ENCODE peak calls at places on chromosomes 5 and 9, in six cellular contexts. R is transverse colon, T is mammary epithelial cell, E is mucosa of descending colon, B is dorsolateral prefrontal cortex, V is GM13976. M is an unnamed sample.

GRCh38 chr5:134038143-134038542 is 33.4 kb upstream of the VDAC1 start:
- DNase-seq in R (no peak), V (no peak), T (no peak), B (no peak), E (no peak), M (no peak)

GRCh38 chr5:35785601-35786085 is 71.0 kb upstream of the IL7R start:
- DNase-seq in E (no peak), V (no peak), B (no peak), T (no peak), R (no peak), M (no peak)

GRCh38 chr5:61089351-61089750 is 72.9 kb downstream of the SMIM15 start:
- DNase-seq in T (no peak), E (no peak), R (no peak), B (no peak), V (no peak), M (no peak)

GRCh38 chr5:65923339-65923738 is 3.0 kb upstream of the ERBIN start:
- DNase-seq in R (no peak), B (no peak), E (no peak), T (no peak), V (no peak), M (no peak)

GRCh38 chr9:4955836-4956235 is 29.2 kb upstream of the JAK2 start:
- DNase-seq in B (no peak), E (no peak), R (no peak), V (no peak), T (peak; percentile 52), M (no peak)

GRCh38 chr9:69605406-69605805 is 66.8 kb downstream of the APBA1 start:
- DNase-seq in T (no peak), V (no peak), E (no peak), R (no peak), B (no peak), M (no peak)

GRCh38 chr9:106920701-106921283 is 57.8 kb downstream of the ZNF462 start:
- DNase-seq in T (peak; percentile 53), R (peak; percentile 65), E (no peak), V (no peak), B (peak; percentile 51), M (no peak)

GRCh38 chr9:104280711-104281110 is 186.6 kb downstream of the SMC2 start:
- DNase-seq in V (no peak), B (no peak), E (no peak), T (no peak), R (no peak), M (no peak)

GRCh38 chr5:132591140-132591539 is 34.4 kb downstream of the RAD50 start:
- DNase-seq in T (no peak), V (peak; percentile 31), E (no peak), R (no peak), B (no peak), M (peak; percentile 24)

GRCh38 chr5:54470191-54470590 is 14.7 kb downstream of the HSPB3 start:
- DNase-seq in R (no peak), T (no peak), V (no peak), E (no peak), B (no peak), M (no peak)

GRCh38 chr5:140131967-140132409 is 6.3 kb downstream of the IGIP start:
- DNase-seq in R (no peak), B (no peak), T (peak; percentile 91), E (no peak), V (no peak), M (no peak)

GRCh38 chr9:91361294-91362201 is at the start of gene AUH:
- DNase-seq in E (peak; percentile 91), R (peak; percentile 91), V (peak; percentile 96), T (peak; percentile 65), B (peak; percentile 71), M (peak; percentile 95)

GRCh38 chr9:90508940-90509339 is 133.7 kb downstream of the DIRAS2 start:
- DNase-seq in R (no peak), T (no peak), E (no peak), V (no peak), B (no peak), M (no peak)

GRCh38 chr5:177296581-177296980 is 6.9 kb downstream of the RAB24 start:
- DNase-seq in R (no peak), E (no peak), V (no peak), T (no peak), B (no peak), M (no peak)

GRCh38 chr5:112642885-112643284 is 94.8 kb upstream of the APC start:
- DNase-seq in B (no peak), R (no peak), E (no peak), V (no peak), T (no peak), M (no peak)

GRCh38 chr5:14265574-14265973 is 122.4 kb downstream of the TRIO start:
- DNase-seq in E (no peak), R (no peak), B (no peak), V (no peak), T (peak; percentile 76), M (no peak)

GRCh38 chr5:116557669-116558271 is 16.9 kb downstream of the SEMA6A start:
- DNase-seq in R (no peak), T (peak; percentile 9), V (peak; percentile 29), E (no peak), B (no peak), M (peak; percentile 29)

GRCh38 chr5:173296737-173297676 is 31.2 kb downstream of the STC2 start:
- DNase-seq in T (no peak), B (no peak), E (no peak), R (no peak), V (no peak), M (no peak)

GRCh38 chr5:39584921-39585320 is 160.1 kb upstream of the DAB2 start:
- DNase-seq in V (no peak), R (no peak), T (no peak), B (no peak), E (no peak), M (no peak)

GRCh38 chr5:34708777-34709176 is 52.6 kb downstream of the RAI14 start:
- DNase-seq in E (no peak), V (no peak), R (no peak), B (no peak), T (no peak), M (no peak)

GRCh38 chr5:37665272-37665671 is 174.6 kb downstream of the GDNF start:
- DNase-seq in R (no peak), T (no peak), B (no peak), V (no peak), E (no peak), M (no peak)

GRCh38 chr9:101536938-101537337 is 3.3 kb downstream of the RNF20 start:
- DNase-seq in B (no peak), T (peak; percentile 20), E (no peak), R (no peak), V (no peak), M (no peak)

GRCh38 chr5:74201334-74202081 is 439.0 kb downstream of the ENC1 start:
- DNase-seq in R (no peak), E (no peak), V (peak; percentile 25), B (no peak), T (peak; percentile 75), M (peak; percentile 20)

GRCh38 chr5:110475529-110475928 is 250.9 kb downstream of the TMEM232 start:
- DNase-seq in B (no peak), V (no peak), R (no peak), T (no peak), E (no peak), M (no peak)

GRCh38 chr5:76746677-76747076 is 30.8 kb downstream of the F2R start:
- DNase-seq in R (no peak), B (no peak), V (no peak), T (no peak), E (no peak), M (no peak)
- TF ChIP-seq CTCF in R (no peak), B (no peak), V (no peak), T (no peak), E (no peak), M (no peak)

DNA sequence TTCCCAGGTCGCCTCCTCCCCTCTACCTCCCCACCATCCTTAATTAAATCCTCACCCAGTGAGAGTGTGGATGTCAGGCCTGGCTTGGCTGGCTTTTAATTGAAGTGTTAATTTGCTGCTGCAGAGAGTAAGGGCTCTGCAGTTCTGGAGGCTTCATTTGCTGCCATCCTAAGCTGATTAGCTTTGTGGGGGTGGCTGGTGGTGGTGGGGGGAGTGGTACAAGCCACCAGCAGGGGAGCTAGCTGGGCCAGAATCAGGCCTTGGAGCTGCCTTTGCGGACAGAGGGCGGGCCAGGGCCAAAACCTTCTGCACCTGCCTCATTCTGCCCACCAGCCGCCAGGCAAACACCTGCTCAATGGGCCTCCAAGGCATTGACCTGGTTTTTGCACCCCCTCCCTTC is 26.8 kb upstream of the TIFAB start:
- DNase-seq in R (no peak), T (no peak), E (no peak), V (no peak), B (no peak), M (no peak)
- TF ChIP-seq CTCF in R (no peak), T (no peak), E (no peak), V (no peak), B (no peak), M (no peak)

DNA sequence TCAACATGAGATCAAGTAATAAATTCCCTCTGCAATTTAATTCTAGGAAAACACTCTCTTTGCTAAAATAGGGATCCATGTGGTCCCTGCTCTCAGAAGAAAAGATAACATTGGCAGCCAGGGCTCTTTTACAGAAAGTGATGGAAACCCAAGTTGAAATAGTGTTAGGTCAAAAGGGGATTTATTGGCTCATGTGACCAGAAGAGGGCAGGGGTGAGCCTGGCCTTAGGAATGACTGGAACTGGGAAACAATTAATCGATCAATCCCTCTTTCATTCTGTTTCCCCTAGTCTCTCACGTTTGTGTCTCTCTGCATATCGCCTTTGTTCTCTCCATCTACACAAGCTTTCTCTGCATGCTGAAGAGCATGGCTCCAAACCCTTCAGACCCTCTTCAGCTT is 58.3 kb upstream of the ALDH1B1 start:
- DNase-seq in E (no peak), R (no peak), B (no peak), V (no peak), T (no peak), M (no peak)
- TF ChIP-seq CTCF in E (no peak), R (no peak), B (no peak), V (peak; percentile 20), T (peak; percentile 36), M (peak; percentile 36)

GRCh38 chr5:127957183-127957582 is 126.4 kb upstream of the SLC12A2 start:
- DNase-seq in R (peak; percentile 52), V (no peak), T (peak; percentile 53), E (peak; percentile 67), B (peak; percentile 16), M (no peak)
- TF ChIP-seq CTCF in R (no peak), V (no peak), T (no peak), E (no peak), B (no peak), M (no peak)

M was measured in GM13977.